ENCODE peak calls at places on chromosomes 13 and 19, in eight cellular contexts. Q is heart right ventricle, U is A549, R is astrocyte of the cerebellum, J is lower lobe of right lung, P is IMR-90, I is fibroblast of mammary gland, O is fibroblast of pulmonary artery. E is an unnamed sample.

GRCh38 chr19:4086336-4086953 is 19.7 kb upstream of the ZBTB7A start:
- DNase-seq in Q (no peak), U (no peak), R (no peak), J (no peak), P (no peak), I (no peak), O (no peak), E (no peak)

GRCh38 chr13:35768551-35768950 is 292.1 kb upstream of the MAB21L1 start:
- DNase-seq in Q (no peak), U (no peak), R (peak; percentile 41), J (no peak), P (peak; percentile 76), I (peak; percentile 67), O (peak; percentile 13), E (no peak)

GRCh38 chr13:23701646-23702045 is 131.4 kb downstream of the TNFRSF19 start:
- DNase-seq in Q (peak; percentile 79), U (no peak), R (peak; percentile 58), J (no peak), P (peak; percentile 77), I (peak; percentile 99), O (peak; percentile 94), E (no peak)

GRCh38 chr13:95154441-95154886 is 146.8 kb downstream of the ABCC4 start:
- DNase-seq in Q (no peak), U (no peak), R (no peak), J (no peak), P (no peak), I (peak; percentile 17), O (peak; percentile 49), E (no peak)

GRCh38 chr19:9528757-9529336 is 9.6 kb downstream of the ZNF426 start:
- DNase-seq in Q (no peak), U (no peak), R (no peak), J (no peak), P (peak; percentile 9), I (peak; percentile 32), O (peak; percentile 29), E (no peak)

GRCh38 chr13:48194392-48194754 is 38.6 kb upstream of the ITM2B start:
- DNase-seq in Q (no peak), U (no peak), R (no peak), J (no peak), P (no peak), I (no peak), O (peak; percentile 42), E (peak; percentile 28)

GRCh38 chr13:49304763-49305695 is 57.3 kb downstream of the CDADC1 start:
- DNase-seq in Q (no peak), U (no peak), R (no peak), J (no peak), P (no peak), I (no peak), O (no peak), E (no peak)

GRCh38 chr19:13459351-13459750 is 46.9 kb downstream of the CACNA1A start:
- DNase-seq in Q (no peak), U (no peak), R (no peak), J (no peak), P (no peak), I (no peak), O (no peak), E (no peak)

GRCh38 chr13:92991687-92992086 is 234.9 kb upstream of the GPC6 start:
- DNase-seq in Q (no peak), U (no peak), R (no peak), J (no peak), P (peak; percentile 11), I (no peak), O (peak; percentile 37), E (no peak)

GRCh38 chr19:4972509-4973230 is 3.8 kb downstream of the KDM4B start:
- DNase-seq in Q (no peak), U (no peak), R (no peak), J (no peak), P (peak; percentile 69), I (peak; percentile 80), O (peak; percentile 47), E (no peak)

GRCh38 chr13:33509642-33510229 is 224.2 kb upstream of the STARD13 start:
- DNase-seq in Q (peak; percentile 13), U (no peak), R (no peak), J (no peak), P (no peak), I (peak; percentile 62), O (peak; percentile 90), E (peak; percentile 15)

GRCh38 chr19:19426216-19426615 is 20.7 kb downstream of the GATAD2A start:
- DNase-seq in Q (no peak), U (no peak), R (no peak), J (no peak), P (no peak), I (no peak), O (no peak), E (no peak)

GRCh38 chr13:95403349-95404140 is 102.3 kb upstream of the ABCC4 start:
- DNase-seq in Q (no peak), U (no peak), R (no peak), J (no peak), P (no peak), I (no peak), O (no peak), E (no peak)

GRCh38 chr19:53883231-53883661 is 1.2 kb downstream of the PRKCG start:
- DNase-seq in Q (no peak), U (no peak), R (no peak), J (no peak), P (no peak), I (no peak), O (no peak), E (no peak)

GRCh38 chr13:31223215-31223614 is 23.4 kb downstream of the B3GLCT start:
- DNase-seq in Q (no peak), U (no peak), R (no peak), J (no peak), P (no peak), I (no peak), O (no peak), E (no peak)

GRCh38 chr13:44397766-44398223 is 24.2 kb downstream of the SERP2 start:
- DNase-seq in Q (no peak), U (no peak), R (no peak), J (no peak), P (peak; percentile 20), I (peak; percentile 64), O (peak; percentile 31), E (no peak)

GRCh38 chr13:108154421-108154858 is 60.9 kb downstream of the LIG4 start:
- DNase-seq in Q (no peak), U (no peak), R (no peak), J (no peak), P (no peak), I (no peak), O (peak; percentile 2), E (no peak)

GRCh38 chr19:7705387-7706187 is 3.7 kb upstream of the FCER2 start:
- DNase-seq in Q (peak; percentile 32), U (no peak), R (no peak), J (peak; percentile 72), P (no peak), I (no peak), O (no peak), E (peak; percentile 90)

GRCh38 chr13:27427663-27428062 is 3.2 kb downstream of the GTF3A start:
- DNase-seq in Q (no peak), U (no peak), R (no peak), J (no peak), P (no peak), I (no peak), O (no peak), E (no peak)
- H3K4me3 ChIP-seq in Q (no peak overlapping the region), U (no peak overlapping the region), R (no peak overlapping the region), J (no peak overlapping the region), P (no peak overlapping the region), I (no peak overlapping the region), O (no peak overlapping the region), E (no peak overlapping the region)

DNA sequence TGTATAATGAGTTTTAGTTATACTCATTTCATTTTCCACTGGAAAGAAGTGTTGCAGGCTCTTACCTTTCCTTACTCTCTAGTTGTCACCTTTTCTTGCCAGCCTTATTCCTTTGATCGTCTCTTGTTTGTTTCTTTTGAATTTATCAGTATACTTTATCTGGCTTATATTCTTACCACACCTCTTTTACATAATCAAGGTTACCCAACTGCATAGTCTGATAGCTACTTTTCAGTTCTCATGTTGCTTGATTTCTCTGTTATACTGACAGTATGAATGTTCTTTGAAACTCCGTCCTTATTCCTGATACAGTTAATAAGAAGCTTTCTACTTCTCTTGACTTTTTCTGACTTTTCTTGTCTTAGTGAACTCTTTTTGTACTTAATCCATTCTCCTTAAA is 4.5 kb downstream of the NDFIP2 start:
- DNase-seq in Q (no peak), U (no peak), R (no peak), J (no peak), P (no peak), I (no peak), O (no peak), E (no peak)
- H3K4me3 ChIP-seq in Q (no peak overlapping the region), U (no peak overlapping the region), R (no peak overlapping the region), J (no peak overlapping the region), P (no peak overlapping the region), I (no peak overlapping the region), O (no peak overlapping the region), E (no peak overlapping the region)

GRCh38 chr13:74556002-74556551 is 421.9 kb upstream of the KLF12 start:
- DNase-seq in Q (no peak), U (no peak), R (no peak), J (no peak), P (no peak), I (no peak), O (no peak), E (no peak)

GRCh38 chr13:74555291-74556001 is 421.2 kb upstream of the KLF12 start:
- DNase-seq in Q (no peak), U (no peak), R (no peak), J (no peak), P (no peak), I (no peak), O (no peak), E (no peak)

GRCh38 chr13:74560325-74560724 is 426.1 kb upstream of the KLF12 start:
- DNase-seq in Q (no peak), U (no peak), R (no peak), J (no peak), P (no peak), I (no peak), O (no peak), E (no peak)

GRCh38 chr13:74554581-74555290 is 420.5 kb upstream of the KLF12 start:
- DNase-seq in Q (no peak), U (no peak), R (no peak), J (no peak), P (no peak), I (no peak), O (no peak), E (no peak)

DNA sequence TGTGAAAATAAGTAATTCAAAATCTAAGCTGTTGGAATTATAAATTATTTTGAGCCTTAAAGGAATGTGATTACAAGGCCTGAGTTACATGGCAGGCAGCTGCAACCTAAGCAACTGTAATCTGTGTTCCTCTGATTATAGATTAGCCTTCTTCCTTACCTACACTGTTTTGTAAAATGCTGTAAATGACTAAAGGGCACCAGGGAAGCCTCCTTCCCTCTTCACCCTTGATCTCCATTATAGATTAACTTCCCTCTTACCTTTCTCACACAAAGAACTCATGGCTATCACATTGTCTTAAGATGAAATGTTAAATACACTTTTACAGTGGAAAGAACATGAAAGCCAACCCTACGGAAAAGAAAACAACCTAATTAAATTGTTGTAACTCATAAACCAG is 423.7 kb upstream of the KLF12 start:
- DNase-seq in Q (no peak), U (no peak), R (no peak), J (no peak), P (no peak), I (no peak), O (no peak), E (no peak)
- H3K4me3 ChIP-seq in Q (no peak overlapping the region), U (no peak overlapping the region), R (no peak overlapping the region), J (no peak overlapping the region), P (no peak overlapping the region), I (no peak overlapping the region), O (no peak overlapping the region), E (no peak overlapping the region)

GRCh38 chr19:20611866-20612265 is 46.3 kb upstream of the ZNF737 start:
- DNase-seq in Q (no peak), U (no peak), R (no peak), J (no peak), P (no peak), I (no peak), O (no peak), E (no peak)
- H3K4me3 ChIP-seq in Q (peak overlapping the region; percentile 32), U (no peak overlapping the region), R (no peak overlapping the region), J (no peak overlapping the region), P (no peak overlapping the region), I (no peak overlapping the region), O (no peak overlapping the region), E (no peak overlapping the region)

E was measured in HL-60.